ENCODE peak calls at places on chromosomes 2 and 18, in ten cellular contexts. R is sciatic nerve; L is activated CD4-positive, CD25-positive, alpha-beta regulatory T cell treated with anti-CD3 and anti-CD28 coated beads, Interleukin-2, amount 50 U/mL, for 24 hours; Y is esophagus mucosa; C is naive B cell; F is left ventricle myocardium superior; J is activated T-cell treated with anti-CD3 and anti-CD28 coated beads, Interleukin-2, amount 50 U/mL, for 4 hours; U is left cardiac atrium; I is psoas muscle; Q is left lobe of liver. P is an unnamed sample.

GRCh38 chr18:13067124-13067523 is 76.0 kb downstream of the CEP192 start:
- ATAC-seq in U (no peak), J (peak), C (peak), Y (no peak), R (no peak), F (no peak), L (peak), I (no peak), Q (no peak), P (peak)

GRCh38 chr18:58263055-58263732 is 219.2 kb downstream of the NEDD4L start:
- ATAC-seq in J (peak), L (peak), R (no peak), Y (peak), F (peak), U (peak), Q (peak), C (no peak), I (peak), P (no peak)

GRCh38 chr2:165952600-165953210 is 871 bp downstream of the TTC21B start:
- ATAC-seq in Q (no peak), C (no peak), I (no peak), F (no peak), Y (no peak), R (no peak), J (no peak), L (peak), U (no peak), P (no peak)

GRCh38 chr18:37577051-37577611 is 11.5 kb upstream of the CELF4 start:
- ATAC-seq in I (no peak), L (no peak), C (no peak), J (no peak), F (peak), R (no peak), Y (no peak), U (peak), Q (peak), P (no peak)

GRCh38 chr2:205267323-205267722 is 415.0 kb upstream of the NRP2 start:
- ATAC-seq in I (no peak), J (no peak), C (no peak), Y (no peak), L (no peak), Q (no peak), R (no peak), F (no peak), U (no peak), P (no peak)

GRCh38 chr2:30821960-30822359 is 14.7 kb upstream of the CAPN13 start:
- ATAC-seq in L (no peak), Q (peak), Y (no peak), J (no peak), R (peak), C (no peak), F (no peak), I (no peak), U (peak), P (no peak)

GRCh38 chr18:3525870-3526420 is 76.0 kb downstream of the TGIF1 start:
- ATAC-seq in Y (peak), L (peak), Q (no peak), C (peak), F (peak), U (peak), I (peak), R (peak), J (peak), P (peak)

GRCh38 chr2:157480182-157480961 is 36.5 kb upstream of the CYTIP start:
- ATAC-seq in Y (peak), R (peak), Q (peak), J (peak), L (peak), U (peak), F (peak), C (no peak), I (peak), P (peak)

GRCh38 chr18:10872297-10872696 is 277.1 kb downstream of the PIEZO2 start:
- ATAC-seq in Q (no peak), C (no peak), J (no peak), Y (no peak), U (peak), L (no peak), R (no peak), F (peak), I (peak), P (no peak)

GRCh38 chr2:186751790-186752189 is 57.9 kb downstream of the FAM171B start:
- ATAC-seq in I (no peak), Y (no peak), Q (no peak), U (no peak), J (peak), F (no peak), L (no peak), R (no peak), C (no peak), P (no peak)

GRCh38 chr2:157479081-157480027 is 35.5 kb upstream of the CYTIP start:
- ATAC-seq in L (no peak), J (no peak), C (no peak), R (no peak), U (no peak), Y (no peak), Q (no peak), F (peak), I (no peak), P (no peak)

GRCh38 chr18:40878371-40878770 is 1076.7 kb upstream of the PIK3C3 start:
- ATAC-seq in U (no peak), L (no peak), Q (no peak), F (no peak), J (no peak), I (no peak), R (no peak), C (no peak), Y (no peak), P (no peak)

GRCh38 chr2:60844105-60844504 is 37.3 kb upstream of the REL start:
- ATAC-seq in Q (no peak), Y (no peak), C (no peak), F (no peak), R (no peak), J (peak), U (no peak), I (no peak), L (peak), P (no peak)

GRCh38 chr2:217928324-217929293 is 74.2 kb downstream of the TNS1 start:
- ATAC-seq in L (no peak), R (peak), F (peak), Q (peak), J (no peak), C (no peak), U (peak), I (peak), Y (peak), P (peak)

GRCh38 chr18:35494281-35494825 is 3.4 kb downstream of the INO80C start:
- ATAC-seq in Y (no peak), C (no peak), J (no peak), R (no peak), I (no peak), L (no peak), Q (no peak), U (no peak), F (no peak), P (no peak)

P was measured in stimulated activated memory B cell treated with anti-CD40 and anti-IgM and Interleukin-4, amounts not matched to agents 10 μg/mL and 1 μg/mL and 100 μg/mL, for 72 hours.